ENCODE peak calls at places on chromosomes 3 and 15, in nine cellular contexts. L is stimulated activated CD4-positive, alpha-beta T cell treated with anti-CD3 and anti-CD28 coated beads, Interleukin-2, amount 100 ng/mL, for 48 hours; V is SW480; B is tibial nerve; E is T-helper 9 cell; D is stimulated activated CD8-positive, alpha-beta memory T cell treated with anti-CD3 and anti-CD28 coated beads, Interleukin-15, amount 100 ng/mL, for 1 hour; J is H4; F is Ammon's horn; P is mesenteric fat pad. A is an unnamed sample.

GRCh38 chr3:39166932-39167532 is 13.6 kb upstream of the CSRNP1 start:
- DNase-seq in L (no peak), V (no peak), B (peak; percentile 84), E (no peak), D (no peak), J (peak; percentile 52), F (peak; percentile 65), P (no peak), A (no peak)

GRCh38 chr3:9994086-9994844 is 7.6 kb upstream of the EMC3 start:
- DNase-seq in L (no peak), V (no peak), B (no peak), E (no peak), D (no peak), J (no peak), F (no peak), P (peak; percentile 30), A (no peak)

GRCh38 chr3:77081240-77081661 is 41.4 kb downstream of the ROBO2 start:
- DNase-seq in L (no peak), V (no peak), B (no peak), E (no peak), D (no peak), J (peak; percentile 39), F (peak; percentile 23), P (no peak), A (peak; percentile 26)

GRCh38 chr3:113295463-113295862 is 84.1 kb downstream of the BOC start:
- DNase-seq in L (no peak), V (no peak), B (no peak), E (no peak), D (no peak), J (no peak), F (no peak), P (no peak), A (no peak)

GRCh38 chr15:68583936-68584703 is 5.3 kb downstream of the CORO2B start:
- DNase-seq in L (no peak), V (no peak), B (no peak), E (no peak), D (no peak), J (no peak), F (no peak), P (no peak), A (no peak)

GRCh38 chr3:123813876-123814275 is 70.3 kb downstream of the MYLK start:
- DNase-seq in L (no peak), V (no peak), B (no peak), E (no peak), D (no peak), J (no peak), F (no peak), P (no peak), A (no peak)

GRCh38 chr15:39419651-39420050 is 161.2 kb upstream of the THBS1 start:
- DNase-seq in L (no peak), V (no peak), B (no peak), E (no peak), D (no peak), J (no peak), F (no peak), P (no peak), A (no peak)

GRCh38 chr3:39476783-39477182 is 9.3 kb downstream of the MOBP start:
- DNase-seq in L (no peak), V (no peak), B (no peak), E (no peak), D (no peak), J (no peak), F (no peak), P (no peak), A (no peak)

GRCh38 chr3:64642327-64643151 is 45.3 kb downstream of the ADAMTS9 start:
- DNase-seq in L (no peak), V (peak; percentile 36), B (no peak), E (no peak), D (no peak), J (no peak), F (no peak), P (no peak), A (no peak)

GRCh38 chr15:81011593-81011992 is 10.9 kb downstream of the TLNRD1 start:
- DNase-seq in L (no peak), V (no peak), B (no peak), E (no peak), D (no peak), J (no peak), F (no peak), P (no peak), A (no peak)

GRCh38 chr3:30355622-30356021 is 250.8 kb upstream of the TGFBR2 start:
- DNase-seq in L (no peak), V (no peak), B (no peak), E (no peak), D (no peak), J (no peak), F (no peak), P (no peak), A (no peak)

GRCh38 chr15:81297147-81297572 is 26.8 kb downstream of the STARD5 start:
- DNase-seq in L (no peak), V (peak; percentile 38), B (no peak), E (no peak), D (no peak), J (peak; percentile 52), F (no peak), P (no peak), A (no peak)

GRCh38 chr3:107683447-107683846 is 160.7 kb downstream of the BBX start:
- DNase-seq in L (no peak), V (no peak), B (no peak), E (no peak), D (no peak), J (no peak), F (no peak), P (no peak), A (no peak)

GRCh38 chr3:129608087-129608935 is 1.8 kb upstream of the PLXND1 start:
- DNase-seq in L (no peak), V (no peak), B (no peak), E (no peak), D (no peak), J (peak; percentile 38), F (peak; percentile 70), P (no peak), A (no peak)

GRCh38 chr15:40081691-40082194 is 26.9 kb downstream of the BMF start:
- DNase-seq in L (no peak), V (peak; percentile 90), B (peak; percentile 77), E (no peak), D (no peak), J (peak; percentile 93), F (peak; percentile 93), P (no peak), A (peak; percentile 78)

GRCh38 chr3:99842826-99843589 is 25.3 kb downstream of the CMSS1 start:
- DNase-seq in L (no peak), V (peak; percentile 65), B (no peak), E (no peak), D (no peak), J (peak; percentile 63), F (peak; percentile 69), P (no peak), A (no peak)

GRCh38 chr3:195532858-195533257 is 10.3 kb downstream of the PPP1R2 start:
- DNase-seq in L (no peak), V (no peak), B (no peak), E (no peak), D (no peak), J (no peak), F (no peak), P (no peak), A (no peak)

GRCh38 chr3:15207836-15208504 is 1.9 kb downstream of the CAPN7 start:
- DNase-seq in L (no peak), V (peak; percentile 3), B (no peak), E (no peak), D (no peak), J (no peak), F (no peak), P (no peak), A (no peak)

GRCh38 chr3:30006111-30006510 is 600.3 kb upstream of the TGFBR2 start:
- DNase-seq in L (no peak), V (no peak), B (no peak), E (no peak), D (no peak), J (no peak), F (no peak), P (no peak), A (no peak)

GRCh38 chr3:16917256-16917935 is 32.6 kb downstream of the PLCL2 start:
- DNase-seq in L (no peak), V (no peak), B (no peak), E (no peak), D (no peak), J (no peak), F (no peak), P (no peak), A (no peak)

A was measured in left ventricle myocardium inferior.